ENCODE peak calls at places on chromosomes 13 and 19, in five cellular contexts. Y is right lobe of liver, D is mesenchymal stem cell, S is psoas muscle, R is tibial artery. G is an unnamed sample.

GRCh38 chr19:14516048-14516534 is 2.1 kb downstream of the DNAJB1 start:
- DNase-seq in D (no peak), Y (peak; percentile 37), R (no peak), S (no peak), G (no peak)

GRCh38 chr19:47035127-47035494 is 13.3 kb downstream of the TMEM160 start:
- DNase-seq in D (no peak), R (no peak), S (no peak), Y (no peak), G (no peak)

GRCh38 chr13:103142091-103142594 is 75.9 kb upstream of the SLC10A2 start:
- DNase-seq in S (no peak), D (no peak), Y (no peak), R (no peak), G (no peak)

GRCh38 chr13:100573121-100573520 is 15.5 kb downstream of the GGACT start:
- DNase-seq in D (peak; percentile 79), S (peak; percentile 51), Y (peak; percentile 72), R (peak; percentile 61), G (peak; percentile 70)

GRCh38 chr13:27953671-27954405 is 15.3 kb downstream of the CDX2 start:
- DNase-seq in D (peak; percentile 79), Y (peak; percentile 85), R (peak; percentile 49), S (peak; percentile 71), G (peak; percentile 86)

GRCh38 chr19:33390120-33390907 is 16.8 kb downstream of the CEBPG start:
- DNase-seq in Y (peak; percentile 29), R (peak; percentile 78), D (no peak), S (peak; percentile 75), G (peak; percentile 62)

GRCh38 chr19:50300814-50301606 is 28.2 kb downstream of the KCNC3 start:
- DNase-seq in R (no peak), D (peak; percentile 49), Y (no peak), S (no peak), G (no peak)

GRCh38 chr13:108345016-108345415 is 75.5 kb downstream of the TNFSF13B start:
- DNase-seq in Y (no peak), R (no peak), S (no peak), D (no peak), G (no peak)

GRCh38 chr13:51637852-51638496 is 53.7 kb downstream of the WDFY2 start:
- DNase-seq in R (no peak), Y (no peak), D (peak; percentile 46), S (no peak), G (no peak)

GRCh38 chr19:8056533-8056932 is 4.0 kb downstream of the CCL25 start:
- DNase-seq in R (no peak), S (no peak), D (no peak), Y (no peak), G (no peak)

GRCh38 chr13:113043001-113043630 is 62.5 kb upstream of the F7 start:
- DNase-seq in S (no peak), R (no peak), Y (no peak), D (no peak), G (no peak)

GRCh38 chr19:15129856-15130580 is 22.8 kb downstream of the SYDE1 start:
- DNase-seq in S (no peak), R (no peak), Y (no peak), D (no peak), G (no peak)

GRCh38 chr19:34120846-34121639 is 51.3 kb upstream of the LSM14A start:
- DNase-seq in D (peak; percentile 54), Y (peak; percentile 30), R (no peak), S (no peak), G (no peak)

GRCh38 chr19:29873024-29873800 is 61.4 kb downstream of the CCNE1 start:
- DNase-seq in Y (peak; percentile 60), R (no peak), S (peak; percentile 59), D (peak; percentile 33), G (peak; percentile 67)

GRCh38 chr19:37941820-37942515 is 35.0 kb downstream of the SIPA1L3 start:
- DNase-seq in Y (no peak), D (no peak), R (no peak), S (no peak), G (no peak)

GRCh38 chr13:52845766-52846566 is 2.5 kb downstream of the PCDH8 start:
- DNase-seq in S (peak; percentile 22), D (no peak), R (no peak), Y (peak; percentile 38), G (peak; percentile 47)

GRCh38 chr19:23285948-23286347 is 35.8 kb upstream of the ZNF724 start:
- DNase-seq in D (no peak), S (no peak), R (no peak), Y (no peak), G (no peak)

GRCh38 chr19:38655148-38655824 is 7.8 kb downstream of the ACTN4 start:
- DNase-seq in D (peak; percentile 70), R (no peak), S (no peak), Y (no peak), G (no peak)

GRCh38 chr19:17346109-17346671 is 8.8 kb downstream of the GTPBP3 start:
- DNase-seq in S (peak; percentile 77), R (peak; percentile 63), D (peak; percentile 66), Y (peak; percentile 78), G (peak; percentile 85)

GRCh38 chr19:44847144-44848035 is 1.3 kb downstream of the NECTIN2 start:
- DNase-seq in D (peak; percentile 92), Y (peak; percentile 83), R (peak; percentile 80), S (peak; percentile 69), G (peak; percentile 85)

GRCh38 chr13:110312669-110313031 is 5.6 kb downstream of the COL4A2 start:
- DNase-seq in D (peak; percentile 90), Y (no peak), S (no peak), R (no peak), G (no peak)
- H3K4me3 ChIP-seq in D (no peak overlapping the region), Y (no peak overlapping the region), S (peak overlapping the region; percentile 77), R (peak overlapping the region; percentile 97), G (peak overlapping the region; percentile 38)

DNA sequence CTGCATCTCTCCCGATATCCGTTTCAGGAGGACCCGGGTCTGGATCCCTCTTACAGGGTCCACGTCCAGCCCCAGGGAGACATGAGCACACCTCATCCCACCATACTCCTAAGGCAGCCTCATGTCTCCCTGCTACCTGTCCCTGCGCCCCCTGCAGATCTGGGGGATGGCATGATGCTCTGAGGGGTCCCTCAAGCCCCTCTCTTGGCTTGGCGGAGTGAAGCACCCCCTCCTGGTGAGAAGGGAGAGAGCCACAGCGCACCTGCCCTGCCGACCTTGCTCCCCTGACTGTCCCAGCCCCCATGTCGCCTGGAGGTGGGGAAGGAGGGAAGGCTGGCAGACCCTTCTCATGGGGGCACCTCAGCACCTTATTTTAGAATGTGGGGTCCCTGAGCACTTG is 21.5 kb upstream of the ARHGEF7 start:
- DNase-seq in S (no peak), R (no peak), Y (no peak), D (no peak), G (no peak)
- H3K4me3 ChIP-seq in S (no peak overlapping the region), R (no peak overlapping the region), Y (no peak overlapping the region), D (no peak overlapping the region), G (no peak overlapping the region)

DNA sequence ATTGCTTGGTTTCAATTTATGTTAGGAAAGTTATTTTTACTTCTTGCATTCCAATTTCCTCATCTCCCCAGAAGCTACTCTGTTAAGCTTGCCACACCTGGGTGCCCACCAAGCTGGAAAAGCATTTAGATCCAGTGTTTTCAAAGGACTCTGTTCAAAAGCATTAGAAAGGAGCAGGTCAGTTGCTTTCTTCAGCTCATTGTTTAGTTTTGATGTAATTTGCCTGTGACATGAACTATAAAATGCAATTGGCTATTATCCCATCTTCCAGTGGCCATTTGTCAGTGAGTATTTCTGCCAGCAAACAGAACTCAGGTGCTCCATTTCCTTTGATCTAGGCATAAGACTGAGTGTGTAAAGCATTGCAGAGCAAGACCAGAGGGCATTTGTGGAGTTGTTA is 46.7 kb upstream of the RNF113B start:
- DNase-seq in D (no peak), R (no peak), Y (no peak), S (no peak), G (no peak)
- H3K4me3 ChIP-seq in D (no peak overlapping the region), R (no peak overlapping the region), Y (no peak overlapping the region), S (no peak overlapping the region), G (no peak overlapping the region)

GRCh38 chr19:12884926-12885748 is 1.9 kb downstream of the KLF1 start:
- DNase-seq in S (peak; percentile 67), D (peak; percentile 30), R (no peak), Y (peak; percentile 83), G (peak; percentile 94)

GRCh38 chr19:12885749-12886706 is 973 bp downstream of the KLF1 start:
- DNase-seq in Y (no peak), D (no peak), S (no peak), R (no peak), G (no peak)

GRCh38 chr19:12884202-12884601 is 2.8 kb downstream of the KLF1 start:
- DNase-seq in R (no peak), Y (no peak), S (no peak), D (no peak), G (no peak)

GRCh38 chr19:12882589-12882988 is 1.3 kb upstream of the DNASE2 start:
- DNase-seq in Y (no peak), S (no peak), D (no peak), R (no peak), G (no peak)

GRCh38 chr19:12884627-12884925 is 2.4 kb downstream of the KLF1 start:
- DNase-seq in S (no peak), R (no peak), D (no peak), Y (no peak), G (no peak)
- H3K4me3 ChIP-seq in S (peak overlapping the region; percentile 63), R (no peak overlapping the region), D (no peak overlapping the region), Y (no peak overlapping the region), G (peak overlapping the region; percentile 54)

GRCh38 chr19:1032264-1032867 is 6.0 kb downstream of the CNN2 start:
- DNase-seq in S (no peak), Y (no peak), R (no peak), D (no peak), G (no peak)

GRCh38 chr19:1026189-1027019 is at the start of gene CNN2:
- DNase-seq in R (peak; percentile 77), D (peak; percentile 81), Y (peak; percentile 85), S (peak; percentile 80), G (peak; percentile 91)

GRCh38 chr19:1027953-1028902 is 1.8 kb downstream of the CNN2 start:
- DNase-seq in S (peak; percentile 71), D (peak; percentile 95), R (peak; percentile 67), Y (no peak), G (peak; percentile 87)

DNA sequence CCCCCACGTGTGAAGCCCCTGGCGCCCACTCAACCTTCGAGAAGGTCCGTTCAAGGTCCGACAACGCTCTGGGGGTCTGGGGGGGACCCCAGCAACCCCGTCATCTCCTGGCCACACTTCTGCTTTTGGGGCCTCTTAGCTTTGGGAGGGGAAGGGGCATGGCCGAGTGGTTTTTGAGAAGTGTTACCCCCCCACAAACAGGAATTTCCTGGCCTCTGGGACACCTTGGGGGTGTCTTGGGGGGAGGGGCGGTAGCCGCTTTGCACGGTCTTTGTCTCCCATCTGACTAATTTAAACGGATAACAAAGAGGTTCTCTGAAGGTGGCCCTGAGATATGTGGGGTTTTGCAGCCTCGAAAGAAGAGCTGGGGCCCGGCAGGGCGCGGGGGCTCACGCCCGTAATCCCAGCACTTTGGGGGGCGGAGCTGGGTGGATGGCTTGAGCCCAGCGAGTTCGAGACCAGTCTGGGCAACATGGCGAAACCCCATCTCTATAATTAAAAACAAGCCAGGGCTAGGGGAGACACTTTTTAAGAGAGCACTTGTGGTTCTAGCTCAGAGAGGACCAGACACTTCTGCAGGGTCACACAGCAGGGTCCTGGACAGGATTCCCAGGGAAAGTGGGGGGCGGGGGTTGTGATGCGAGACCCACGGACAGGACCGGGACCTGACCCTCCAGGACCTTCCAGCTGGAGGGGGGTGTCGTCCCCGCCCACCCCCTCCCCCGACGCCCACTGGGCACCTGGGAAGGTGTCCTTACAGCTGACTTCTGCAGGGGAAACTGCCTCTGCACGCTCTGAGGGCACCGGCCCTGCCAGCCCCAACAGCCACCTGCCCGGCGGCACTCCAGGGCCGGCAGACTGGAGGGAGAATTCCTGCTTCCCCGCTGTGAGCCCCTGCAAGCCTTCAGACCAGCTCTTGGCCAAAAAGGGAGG is 878 bp downstream of the CNN2 start:
- DNase-seq in R (no peak), S (no peak), Y (no peak), D (no peak), G (no peak)
- H3K4me3 ChIP-seq in R (peak overlapping the region; percentile 94), S (peak overlapping the region; percentile 67), Y (peak overlapping the region; percentile 75), D (peak overlapping the region; percentile 94), G (peak overlapping the region; percentile 91)